ENCODE peak calls at places on chromosomes 3 and 15, in eight cellular contexts. G is AG09309, Q is uterus, U is adrenal gland, I is prostate gland, R is OCI-LY7, E is cardiac muscle cell, K is lung. S is an unnamed sample.

GRCh38 chr3:173371848-173372487 is 25.6 kb upstream of the NLGN1 start:
- DNase-seq in G (no peak), Q (peak), U (peak), I (peak), R (no peak), E (peak), K (no peak), S (no peak)

GRCh38 chr15:90432253-90432652 is 44.2 kb downstream of the IQGAP1 start:
- DNase-seq in G (no peak), Q (no peak), U (no peak), I (no peak), R (no peak), E (no peak), K (no peak), S (no peak)

GRCh38 chr3:43451670-43452254 is 165.4 kb downstream of the SNRK start:
- DNase-seq in G (no peak), Q (no peak), U (no peak), I (no peak), R (no peak), E (no peak), K (no peak), S (no peak)

GRCh38 chr15:100107606-100108225 is 234.1 kb downstream of the ADAMTS17 start:
- DNase-seq in G (no peak), Q (peak), U (peak), I (no peak), R (no peak), E (no peak), K (no peak), S (no peak)

GRCh38 chr3:190577225-190577624 is 63.3 kb downstream of the IL1RAP start:
- DNase-seq in G (no peak), Q (no peak), U (no peak), I (no peak), R (no peak), E (no peak), K (no peak), S (no peak)

GRCh38 chr15:41334293-41335120 is 1.8 kb downstream of the NUSAP1 start:
- DNase-seq in G (no peak), Q (no peak), U (peak), I (no peak), R (peak), E (no peak), K (no peak), S (no peak)

GRCh38 chr3:184872200-184872599 is 60.2 kb downstream of the VPS8 start:
- DNase-seq in G (no peak), Q (no peak), U (no peak), I (no peak), R (no peak), E (no peak), K (no peak), S (no peak)

GRCh38 chr15:31869640-31870335 is 160.5 kb upstream of the CHRNA7 start:
- DNase-seq in G (no peak), Q (peak), U (no peak), I (no peak), R (no peak), E (no peak), K (no peak), S (no peak)

GRCh38 chr3:161163297-161163696 is 57.8 kb upstream of the NMD3 start:
- DNase-seq in G (peak), Q (no peak), U (no peak), I (no peak), R (no peak), E (no peak), K (no peak), S (no peak)

GRCh38 chr3:181715601-181716340 is 4.0 kb downstream of the SOX2 start:
- DNase-seq in G (no peak), Q (no peak), U (no peak), I (peak), R (peak), E (no peak), K (no peak), S (no peak)

GRCh38 chr15:67188551-67189218 is 65.8 kb downstream of the AAGAB start:
- DNase-seq in G (peak), Q (peak), U (peak), I (no peak), R (no peak), E (no peak), K (no peak), S (no peak)

GRCh38 chr3:194680888-194681615 is 4.6 kb upstream of the FAM43A start:
- DNase-seq in G (no peak), Q (no peak), U (no peak), I (no peak), R (no peak), E (no peak), K (no peak), S (no peak)

GRCh38 chr3:11604139-11604895 is 39.4 kb downstream of the VGLL4 start:
- DNase-seq in G (no peak), Q (no peak), U (no peak), I (no peak), R (peak), E (no peak), K (no peak), S (no peak)

GRCh38 chr15:47964229-47964628 is 156.6 kb upstream of the SLC24A5 start:
- DNase-seq in G (no peak), Q (no peak), U (no peak), I (no peak), R (no peak), E (no peak), K (no peak), S (no peak)

GRCh38 chr3:160677459-160677901 is 520 bp downstream of the ARL14 start:
- DNase-seq in G (no peak), Q (no peak), U (no peak), I (no peak), R (no peak), E (no peak), K (no peak), S (no peak)

GRCh38 chr3:151837057-151837456 is 23.1 kb downstream of the AADAC start:
- DNase-seq in G (no peak), Q (no peak), U (no peak), I (peak), R (no peak), E (peak), K (no peak), S (peak)

GRCh38 chr3:43764471-43764870 is 73.7 kb downstream of the ABHD5 start:
- DNase-seq in G (no peak), Q (no peak), U (no peak), I (no peak), R (no peak), E (no peak), K (no peak), S (no peak)

GRCh38 chr15:97652041-97652440 is 308.5 kb upstream of the ARRDC4 start:
- DNase-seq in G (no peak), Q (no peak), U (no peak), I (no peak), R (no peak), E (no peak), K (no peak), S (no peak)

GRCh38 chr3:187919018-187919417 is 173.8 kb upstream of the BCL6 start:
- DNase-seq in G (no peak), Q (no peak), U (no peak), I (no peak), R (peak), E (no peak), K (no peak), S (no peak)

GRCh38 chr15:94080416-94080815 is 150.9 kb upstream of the MCTP2 start:
- DNase-seq in G (peak), Q (no peak), U (no peak), I (no peak), R (no peak), E (no peak), K (no peak), S (no peak)

GRCh38 chr3:184337315-184337714 is at the start of gene FAM131A:
- DNase-seq in G (no peak), Q (peak), U (peak), I (peak), R (no peak), E (no peak), K (no peak), S (no peak)

GRCh38 chr3:183259621-183260020 is 6.6 kb downstream of the B3GNT5 start:
- DNase-seq in G (no peak), Q (no peak), U (no peak), I (no peak), R (no peak), E (no peak), K (no peak), S (no peak)

GRCh38 chr3:37703633-37704032 is 158.0 kb upstream of the CTDSPL start:
- DNase-seq in G (no peak), Q (no peak), U (peak), I (no peak), R (no peak), E (no peak), K (no peak), S (no peak)

GRCh38 chr3:69051796-69052566 is at the start of gene TMF1:
- DNase-seq in G (peak), Q (peak), U (peak), I (peak), R (peak), E (peak), K (peak), S (peak)

GRCh38 chr3:39849992-39850706 is 40.7 kb downstream of the MYRIP start:
- DNase-seq in G (no peak), Q (no peak), U (no peak), I (no peak), R (no peak), E (no peak), K (no peak), S (peak)

GRCh38 chr3:193872265-193872753 is 263.6 kb upstream of the HES1 start:
- DNase-seq in G (peak), Q (no peak), U (no peak), I (peak), R (peak), E (no peak), K (no peak), S (peak)

GRCh38 chr3:122754867-122755835 is 38.5 kb downstream of the HSPBAP1 start:
- DNase-seq in G (peak), Q (no peak), U (no peak), I (no peak), R (peak), E (peak), K (no peak), S (no peak)

GRCh38 chr3:39383190-39383912 is at the start of gene SLC25A38:
- DNase-seq in G (peak), Q (peak), U (peak), I (peak), R (peak), E (peak), K (peak), S (peak)

GRCh38 chr3:8757551-8758518 is 11.6 kb downstream of the OXTR start:
- DNase-seq in G (peak), Q (peak), U (peak), I (no peak), R (no peak), E (no peak), K (no peak), S (no peak)

GRCh38 chr15:74196175-74196574 is 6.4 kb downstream of the STRA6 start:
- DNase-seq in G (peak), Q (peak), U (peak), I (peak), R (no peak), E (peak), K (no peak), S (no peak)

GRCh38 chr3:8472549-8472948 is 29.1 kb upstream of the LMCD1 start:
- DNase-seq in G (no peak), Q (no peak), U (no peak), I (no peak), R (no peak), E (no peak), K (no peak), S (no peak)

DNA sequence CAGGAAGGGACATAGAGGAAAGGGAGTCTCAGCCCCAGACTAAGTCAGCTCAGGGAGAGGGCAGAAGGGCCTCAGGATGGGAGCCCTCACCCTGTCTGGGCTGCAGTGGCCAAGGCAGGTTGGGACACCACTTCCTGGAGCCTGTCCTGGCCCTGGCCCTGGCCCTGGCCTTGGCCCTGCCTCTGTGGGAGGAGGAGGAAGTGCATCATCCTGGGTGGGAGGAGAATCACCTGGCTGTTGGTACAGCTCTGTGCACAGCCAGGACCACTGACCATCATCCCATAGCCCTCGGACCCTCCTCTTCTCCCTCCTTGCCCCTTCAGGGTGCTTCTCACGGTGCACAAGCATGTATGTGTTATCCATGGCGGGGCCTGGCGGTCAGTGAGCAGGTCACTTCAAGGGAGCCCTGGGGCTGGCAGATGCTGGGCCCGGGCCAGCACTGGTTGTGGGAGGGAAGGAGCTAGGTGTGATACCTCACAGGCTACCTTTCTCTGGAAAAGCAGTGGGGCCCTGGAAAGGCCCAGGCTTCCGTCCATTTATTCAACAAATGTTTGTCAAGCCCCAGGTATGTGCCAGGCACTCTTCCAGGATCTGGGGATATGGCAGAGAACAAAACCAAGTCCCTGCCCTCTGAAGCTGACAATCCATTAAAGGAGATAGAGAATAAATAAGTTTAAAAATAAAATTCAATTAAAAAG is 8.2 kb upstream of the APEH start:
- DNase-seq in G (no peak), Q (no peak), U (no peak), I (no peak), R (no peak), E (no peak), K (no peak), S (no peak)
- H3K4me3 ChIP-seq in G (no peak), Q (no peak), U (no peak), I (no peak), R (no peak), E (no peak), K (no peak), S (no peak)

GRCh38 chr15:61195116-61196002 is 33.7 kb downstream of the RORA start:
- DNase-seq in G (peak), Q (no peak), U (no peak), I (no peak), R (peak), E (peak), K (no peak), S (peak)
- TF ChIP-seq CTCF in G (peak), Q (no peak), U (peak), I (peak), R (peak), E (peak), K (no peak), S (peak)

GRCh38 chr15:62145015-62145735 is 19.9 kb downstream of the C2CD4B start:
- DNase-seq in G (no peak), Q (no peak), U (no peak), I (no peak), R (no peak), E (no peak), K (no peak), S (no peak)

GRCh38 chr15:62141200-62141599 is 23.9 kb downstream of the C2CD4B start:
- DNase-seq in G (no peak), Q (no peak), U (no peak), I (no peak), R (no peak), E (no peak), K (no peak), S (no peak)

GRCh38 chr15:62138124-62138523 is 27.0 kb downstream of the C2CD4B start:
- DNase-seq in G (peak), Q (peak), U (no peak), I (no peak), R (no peak), E (no peak), K (no peak), S (no peak)

GRCh38 chr15:62142736-62143135 is 22.3 kb downstream of the C2CD4B start:
- DNase-seq in G (no peak), Q (no peak), U (no peak), I (no peak), R (no peak), E (no peak), K (no peak), S (no peak)

DNA sequence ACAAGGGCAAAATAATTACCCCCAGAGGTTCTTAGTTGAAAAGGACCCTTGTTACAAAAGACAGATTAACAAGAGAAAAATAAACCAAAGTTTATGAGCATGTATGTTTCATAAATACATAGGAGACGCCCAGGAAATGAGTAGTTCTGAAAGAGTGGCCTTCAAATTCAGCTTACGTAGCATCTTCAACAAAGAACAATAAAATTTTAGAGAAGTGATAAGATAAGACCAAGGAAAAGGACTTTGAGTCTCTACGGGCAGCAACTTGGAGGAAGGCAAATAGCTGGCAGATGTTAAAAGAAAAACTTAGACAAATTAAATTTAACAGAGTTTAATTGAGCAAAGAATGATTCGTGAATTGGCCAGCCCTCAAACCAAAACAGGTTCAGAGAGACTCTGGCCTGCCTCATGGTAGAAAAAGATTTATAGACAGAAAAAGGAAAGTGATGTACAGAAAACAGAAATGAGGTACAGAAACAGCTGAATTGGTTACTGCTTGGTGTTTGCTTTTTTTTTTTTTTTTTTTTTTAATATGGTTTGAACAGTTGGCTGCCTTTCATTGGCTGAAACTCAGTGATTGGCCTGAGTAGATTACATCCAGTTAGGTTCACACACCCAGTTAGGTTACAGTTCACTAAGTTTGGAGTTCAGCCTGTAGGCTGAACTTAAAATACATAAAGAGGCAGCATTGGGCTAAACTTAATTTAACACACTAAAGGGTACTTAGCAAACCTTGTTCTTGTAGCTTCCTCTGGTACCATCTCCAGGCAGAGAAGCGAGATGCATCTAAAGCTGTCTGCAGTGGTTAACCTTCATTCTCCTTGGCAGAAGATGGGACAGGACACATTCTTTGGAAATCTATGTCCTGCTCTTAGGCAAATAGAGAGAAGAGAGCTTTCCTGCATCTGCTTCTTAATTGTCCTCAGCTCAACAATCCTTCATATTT is 23.2 kb downstream of the C2CD4B start:
- DNase-seq in G (no peak), Q (no peak), U (no peak), I (peak), R (no peak), E (no peak), K (no peak), S (no peak)
- H3K4me3 ChIP-seq in G (no peak), Q (no peak), U (no peak), I (no peak), R (no peak), E (no peak), K (no peak), S (no peak)

DNA sequence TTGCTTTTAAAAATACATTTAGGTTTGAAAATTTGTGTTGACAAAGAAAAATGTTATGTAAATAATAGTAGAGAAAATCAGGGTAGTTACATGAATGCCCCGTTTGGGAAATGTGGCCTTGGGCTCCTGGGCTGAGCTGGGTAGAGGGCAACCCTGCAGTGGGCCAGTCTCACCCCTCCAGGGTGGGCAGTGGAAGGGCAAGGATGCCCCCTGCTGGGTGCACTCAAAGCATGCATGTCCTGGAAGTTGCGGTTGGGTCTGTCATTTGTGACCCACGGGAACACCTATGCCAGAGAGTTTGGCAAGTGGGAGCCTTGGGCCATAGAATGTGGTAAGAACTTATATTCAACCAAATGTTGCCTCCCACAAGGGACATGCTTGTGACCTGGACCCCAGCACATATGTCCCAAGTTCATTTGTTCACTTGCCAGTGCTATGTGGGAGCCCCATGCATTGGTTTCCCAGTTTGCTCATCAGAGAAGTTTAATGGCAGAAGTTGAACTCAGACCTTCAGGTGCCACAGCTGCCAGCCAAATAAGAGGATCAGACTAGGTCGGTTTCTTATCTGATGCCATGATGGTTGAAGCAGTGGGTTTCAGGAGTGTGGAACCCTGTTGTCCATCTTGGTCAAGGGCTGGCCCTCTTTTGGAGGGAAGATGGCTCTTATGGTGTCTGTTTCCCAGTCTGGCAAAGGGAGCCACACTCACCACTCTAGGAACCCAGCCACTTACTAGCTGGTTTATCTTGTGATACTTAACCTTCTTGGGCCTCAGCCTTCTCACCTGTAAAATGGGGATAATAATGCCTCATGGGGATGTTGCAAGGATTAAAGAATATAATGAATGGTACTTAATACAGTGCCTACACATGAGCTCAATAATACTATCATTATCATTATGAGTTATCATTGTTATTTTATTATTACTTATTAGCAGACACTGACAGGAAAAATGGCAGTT is 2.5 kb upstream of the PLCB2 start:
- DNase-seq in G (no peak), Q (no peak), U (peak), I (peak), R (peak), E (peak), K (peak), S (no peak)
- TF ChIP-seq CTCF in G (peak), Q (peak), U (peak), I (peak), R (peak), E (peak), K (peak), S (peak)

S was measured in LNCaP clone FGC.